ENCODE peak calls at places on chromosomes 2 and 18, in six cellular contexts. U is H9, G is IMR-90, A is neuronal stem cell, L is trophoblast cell, T is H1. H is an unnamed sample.

GRCh38 chr2:219739061-219739460 is 111.6 kb downstream of the SLC4A3 start:
- DNase-seq in G (peak; percentile 26), U (no peak), L (no peak), T (no peak), A (no peak), H (no peak)

GRCh38 chr18:3214855-3215637 is 4.7 kb downstream of the MYOM1 start:
- DNase-seq in G (no peak), U (no peak), A (no peak), T (no peak), L (no peak), H (no peak)

GRCh38 chr2:5695641-5696350 is 3.6 kb downstream of the SOX11 start:
- DNase-seq in L (no peak), A (no peak), U (peak; percentile 67), G (peak; percentile 55), T (peak; percentile 74), H (peak; percentile 77)

GRCh38 chr2:239121600-239122012 is 273.7 kb downstream of the TWIST2 start:
- DNase-seq in G (no peak), A (no peak), L (no peak), T (no peak), U (no peak), H (no peak)

GRCh38 chr2:27871805-27872204 is 18.4 kb downstream of the RBKS start:
- DNase-seq in T (no peak), G (no peak), L (no peak), U (no peak), A (no peak), H (no peak)

GRCh38 chr2:104919127-104919526 is 65.2 kb downstream of the POU3F3 start:
- DNase-seq in U (no peak), A (no peak), T (no peak), G (no peak), L (no peak), H (no peak)

GRCh38 chr2:150735894-150736498 is 248.5 kb upstream of the RND3 start:
- DNase-seq in T (no peak), L (no peak), A (no peak), G (no peak), U (no peak), H (no peak)

GRCh38 chr2:106053116-106053515 is 141.0 kb downstream of the UXS1 start:
- DNase-seq in L (no peak), G (peak; percentile 31), A (no peak), U (no peak), T (no peak), H (peak; percentile 2)

GRCh38 chr2:148298201-148298600 is 277.3 kb downstream of the MBD5 start:
- DNase-seq in T (no peak), U (no peak), A (no peak), L (no peak), G (peak; percentile 16), H (no peak)

GRCh38 chr18:9897129-9897528 is 11.4 kb downstream of the TXNDC2 start:
- DNase-seq in L (no peak), T (no peak), U (no peak), G (no peak), A (no peak), H (no peak)

GRCh38 chr2:70089220-70089945 is 2.1 kb downstream of the PCBP1 start:
- DNase-seq in L (no peak), A (no peak), T (peak; percentile 63), G (no peak), U (peak; percentile 73), H (peak; percentile 36)

GRCh38 chr18:76450912-76451421 is 44.1 kb downstream of the ZNF516 start:
- DNase-seq in L (no peak), U (peak; percentile 51), G (peak; percentile 72), T (peak; percentile 52), A (peak; percentile 35), H (peak; percentile 83)

GRCh38 chr2:20141056-20141762 is 83.7 kb downstream of the SDC1 start:
- DNase-seq in L (no peak), G (peak; percentile 96), T (no peak), A (no peak), U (peak; percentile 50), H (peak; percentile 82)

GRCh38 chr2:3287896-3288295 is 89.7 kb downstream of the EIPR1 start:
- DNase-seq in G (no peak), L (no peak), A (no peak), T (no peak), U (no peak), H (no peak)

GRCh38 chr2:205755923-205756322 is 73.6 kb downstream of the NRP2 start:
- DNase-seq in G (peak; percentile 37), L (peak; percentile 13), A (no peak), T (no peak), U (no peak), H (no peak)
- H3K4me1 ChIP-seq in G (peaks cover 29% of the 10 kb centered on the region), L (peaks cover 22% of the 10 kb centered on the region), A (peaks cover 11% of the 10 kb centered on the region), T (no peaks in the 10 kb centered on the region), U (peaks cover 3% of the 10 kb centered on the region), H (peaks cover 8% of the 10 kb centered on the region)

GRCh38 chr2:44544991-44545390 is 183.2 kb downstream of the CAMKMT start:
- DNase-seq in T (no peak), L (no peak), U (no peak), G (no peak), A (no peak), H (no peak)
- H3K14ac ChIP-seq in T (no peak overlapping the region), L (no peak overlapping the region), U (no peak overlapping the region), G (no peak overlapping the region), A (no peak overlapping the region), H (no peak overlapping the region)

GRCh38 chr2:1831617-1831970 is 87.3 kb upstream of the PXDN start:
- DNase-seq in T (no peak), G (no peak), L (no peak), U (no peak), A (no peak), H (no peak)

GRCh38 chr2:1833046-1833445 is 88.7 kb upstream of the PXDN start:
- DNase-seq in A (no peak), L (no peak), G (no peak), U (no peak), T (no peak), H (no peak)

GRCh38 chr2:1830936-1831616 is 86.8 kb upstream of the PXDN start:
- DNase-seq in T (no peak), A (no peak), L (no peak), U (no peak), G (peak; percentile 7), H (no peak)

GRCh38 chr2:1827686-1828085 is 83.4 kb upstream of the PXDN start:
- DNase-seq in L (no peak), T (no peak), A (no peak), U (no peak), G (no peak), H (no peak)

GRCh38 chr2:1829831-1830230 is 85.5 kb upstream of the PXDN start:
- DNase-seq in A (no peak), L (no peak), G (no peak), U (no peak), T (no peak), H (no peak)
- H3K4me1 ChIP-seq in A (no peaks in the 10 kb centered on the region), L (peaks cover 15% of the 10 kb centered on the region), G (no peaks in the 10 kb centered on the region), U (no peaks in the 10 kb centered on the region), T (no peaks in the 10 kb centered on the region), H (no peaks in the 10 kb centered on the region)

GRCh38 chr2:37621199-37621598 is 50.2 kb downstream of the CDC42EP3 start:
- DNase-seq in T (no peak), G (no peak), U (no peak), A (no peak), L (no peak), H (no peak)

GRCh38 chr2:37623409-37623808 is 48.0 kb downstream of the CDC42EP3 start:
- DNase-seq in A (no peak), T (no peak), L (no peak), U (no peak), G (no peak), H (no peak)

GRCh38 chr2:37625156-37625555 is 46.3 kb downstream of the CDC42EP3 start:
- DNase-seq in A (no peak), G (peak; percentile 80), U (no peak), L (peak; percentile 65), T (no peak), H (peak; percentile 63)

GRCh38 chr2:37623971-37624897 is 47.2 kb downstream of the CDC42EP3 start:
- DNase-seq in G (peak; percentile 75), T (no peak), L (no peak), A (no peak), U (no peak), H (peak; percentile 81)

GRCh38 chr2:37622434-37623202 is 48.8 kb downstream of the CDC42EP3 start:
- DNase-seq in U (no peak), G (no peak), L (no peak), T (no peak), A (no peak), H (no peak)
- H3K14ac ChIP-seq in U (no peak overlapping the region), G (no peak overlapping the region), L (no peak overlapping the region), T (no peak overlapping the region), A (no peak overlapping the region), H (no peak overlapping the region)

GRCh38 chr2:59879700-59880131 is 673.7 kb downstream of the BCL11A start:
- DNase-seq in U (no peak), A (no peak), L (no peak), T (no peak), G (no peak), H (no peak)
- H3K4me1 ChIP-seq in U (peaks cover 2% of the 10 kb centered on the region), A (no peaks in the 10 kb centered on the region), L (no peaks in the 10 kb centered on the region), T (peaks cover 3% of the 10 kb centered on the region), G (no peaks in the 10 kb centered on the region), H (no peaks in the 10 kb centered on the region)

GRCh38 chr18:55510809-55511208 is 77.2 kb downstream of the TCF4 start:
- DNase-seq in U (no peak), A (no peak), G (peak; percentile 92), T (no peak), L (no peak), H (peak; percentile 90)

GRCh38 chr18:55515946-55516710 is 71.9 kb downstream of the TCF4 start:
- DNase-seq in T (no peak), A (no peak), U (no peak), G (peak; percentile 84), L (no peak), H (peak; percentile 65)

GRCh38 chr18:55511277-55511676 is 76.7 kb downstream of the TCF4 start:
- DNase-seq in U (no peak), L (no peak), A (no peak), T (no peak), G (no peak), H (no peak)

GRCh38 chr18:55515204-55515603 is 72.8 kb downstream of the TCF4 start:
- DNase-seq in A (no peak), U (no peak), T (no peak), G (no peak), L (no peak), H (no peak)

DNA sequence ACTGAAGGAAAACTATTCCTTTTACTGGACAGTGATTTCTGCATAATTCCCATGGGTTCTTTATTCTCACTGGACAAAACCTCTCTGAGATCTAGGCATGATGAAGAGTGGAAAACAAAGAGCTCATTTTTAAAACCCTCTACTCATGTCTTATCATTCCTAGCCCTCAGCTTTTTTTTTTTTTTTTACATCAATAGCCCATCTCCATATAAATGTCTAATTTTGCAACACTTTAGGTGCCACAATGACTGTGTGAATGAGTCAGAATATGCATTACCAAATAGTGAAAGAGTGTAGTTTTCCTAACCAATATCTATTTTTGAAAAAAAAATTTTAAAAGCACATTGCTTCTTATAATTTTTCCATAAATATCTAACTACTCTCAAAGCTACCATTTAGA is 74.8 kb downstream of the TCF4 start:
- DNase-seq in T (no peak), L (no peak), U (no peak), G (no peak), A (no peak), H (peak; percentile 38)
- H3K14ac ChIP-seq in T (no peak overlapping the region), L (no peak overlapping the region), U (no peak overlapping the region), G (peak overlapping the region; percentile 76), A (no peak overlapping the region), H (no peak overlapping the region)

H was measured in mesenchymal stem cell.